ENCODE peak calls at places on chromosome 14, in five cellular contexts. One of them, this sample, is unnamed.

GRCh38 chr14:52103416-52103815 is 34.6 kb upstream of the NID2 start:
- DNase-seq in fibroblast of the aortic adventitia: no peak
- DNase-seq in WTC11: no peak
- DNase-seq in mucosa of descending colon: no peak
- DNase-seq in lower lobe of right lung: no peak
- DNase-seq in this sample: no peak

GRCh38 chr14:64745511-64746041 is 41.4 kb downstream of the PLEKHG3 start:
- DNase-seq in mucosa of descending colon: no peak
- DNase-seq in fibroblast of the aortic adventitia: peak
- DNase-seq in WTC11: no peak
- DNase-seq in lower lobe of right lung: no peak
- DNase-seq in this sample: no peak

GRCh38 chr14:68585690-68586089 is 207.2 kb downstream of the ZFP36L1 start:
- DNase-seq in WTC11: no peak
- DNase-seq in fibroblast of the aortic adventitia: no peak
- DNase-seq in lower lobe of right lung: no peak
- DNase-seq in mucosa of descending colon: no peak
- DNase-seq in this sample: no peak

GRCh38 chr14:50060871-50061663 is 55.3 kb downstream of the VCPKMT start:
- DNase-seq in lower lobe of right lung: no peak
- DNase-seq in fibroblast of the aortic adventitia: peak
- DNase-seq in WTC11: no peak
- DNase-seq in mucosa of descending colon: no peak
- DNase-seq in this sample: no peak

GRCh38 chr14:63544641-63545234 is 1.6 kb upstream of the PPP2R5E start:
- DNase-seq in WTC11: no peak
- DNase-seq in lower lobe of right lung: no peak
- DNase-seq in fibroblast of the aortic adventitia: peak
- DNase-seq in mucosa of descending colon: no peak
- DNase-seq in this sample: no peak

GRCh38 chr14:73251516-73252215 is 14.4 kb downstream of the PAPLN start:
- DNase-seq in fibroblast of the aortic adventitia: no peak
- DNase-seq in mucosa of descending colon: peak
- DNase-seq in WTC11: no peak
- DNase-seq in lower lobe of right lung: no peak
- DNase-seq in this sample: no peak

GRCh38 chr14:50068496-50068895 is 47.9 kb downstream of the VCPKMT start:
- DNase-seq in lower lobe of right lung: no peak
- DNase-seq in WTC11: no peak
- DNase-seq in fibroblast of the aortic adventitia: no peak
- DNase-seq in mucosa of descending colon: no peak
- DNase-seq in this sample: no peak

GRCh38 chr14:78007160-78007559 is 163.0 kb upstream of the NRXN3 start:
- DNase-seq in mucosa of descending colon: no peak
- DNase-seq in WTC11: no peak
- DNase-seq in lower lobe of right lung: no peak
- DNase-seq in fibroblast of the aortic adventitia: peak
- DNase-seq in this sample: no peak

GRCh38 chr14:34374998-34375740 is 86.9 kb downstream of the SPTSSA start:
- DNase-seq in mucosa of descending colon: no peak
- DNase-seq in WTC11: no peak
- DNase-seq in fibroblast of the aortic adventitia: no peak
- DNase-seq in lower lobe of right lung: no peak
- DNase-seq in this sample: no peak

GRCh38 chr14:68767248-68767645 is 25.6 kb downstream of the ZFP36L1 start:
- DNase-seq in WTC11: no peak
- DNase-seq in mucosa of descending colon: no peak
- DNase-seq in lower lobe of right lung: no peak
- DNase-seq in fibroblast of the aortic adventitia: no peak
- DNase-seq in this sample: no peak

GRCh38 chr14:68604822-68605221 is 188.0 kb downstream of the ZFP36L1 start:
- DNase-seq in mucosa of descending colon: no peak
- DNase-seq in fibroblast of the aortic adventitia: no peak
- DNase-seq in lower lobe of right lung: no peak
- DNase-seq in WTC11: no peak
- DNase-seq in this sample: no peak

GRCh38 chr14:50947446-50947845 is 3.2 kb upstream of the PYGL start:
- DNase-seq in mucosa of descending colon: no peak
- DNase-seq in lower lobe of right lung: no peak
- DNase-seq in WTC11: no peak
- DNase-seq in fibroblast of the aortic adventitia: peak
- DNase-seq in this sample: no peak

GRCh38 chr14:99716091-99716849 is 32.2 kb downstream of the CYP46A1 start:
- DNase-seq in mucosa of descending colon: no peak
- DNase-seq in lower lobe of right lung: no peak
- DNase-seq in fibroblast of the aortic adventitia: no peak
- DNase-seq in WTC11: no peak
- DNase-seq in this sample: no peak

GRCh38 chr14:73785336-73785833 is 66.2 kb upstream of the PTGR2 start:
- DNase-seq in mucosa of descending colon: no peak
- DNase-seq in fibroblast of the aortic adventitia: peak
- DNase-seq in lower lobe of right lung: no peak
- DNase-seq in WTC11: no peak
- DNase-seq in this sample: no peak

GRCh38 chr14:25537846-25538455 is 488.0 kb upstream of the STXBP6 start:
- DNase-seq in mucosa of descending colon: no peak
- DNase-seq in WTC11: peak
- DNase-seq in lower lobe of right lung: no peak
- DNase-seq in fibroblast of the aortic adventitia: no peak
- DNase-seq in this sample: no peak

GRCh38 chr14:34778744-34779143 is 64.4 kb upstream of the CFL2 start:
- DNase-seq in WTC11: no peak
- DNase-seq in lower lobe of right lung: no peak
- DNase-seq in mucosa of descending colon: no peak
- DNase-seq in fibroblast of the aortic adventitia: no peak
- DNase-seq in this sample: no peak

GRCh38 chr14:104968541-104969401 is 9.4 kb downstream of the AHNAK2 start:
- DNase-seq in lower lobe of right lung: peak
- DNase-seq in WTC11: no peak
- DNase-seq in mucosa of descending colon: peak
- DNase-seq in fibroblast of the aortic adventitia: peak
- DNase-seq in this sample: no peak

GRCh38 chr14:89269404-89269803 is 147.6 kb downstream of the FOXN3 start:
- DNase-seq in lower lobe of right lung: no peak
- DNase-seq in mucosa of descending colon: no peak
- DNase-seq in WTC11: no peak
- DNase-seq in fibroblast of the aortic adventitia: no peak
- DNase-seq in this sample: no peak

GRCh38 chr14:73227812-73228781 is 9.2 kb upstream of the PAPLN start:
- DNase-seq in mucosa of descending colon: no peak
- DNase-seq in lower lobe of right lung: peak
- DNase-seq in fibroblast of the aortic adventitia: peak
- DNase-seq in WTC11: peak
- DNase-seq in this sample: no peak

GRCh38 chr14:51386983-51387730 is 147.1 kb downstream of the TMX1 start:
- DNase-seq in mucosa of descending colon: no peak
- DNase-seq in lower lobe of right lung: no peak
- DNase-seq in fibroblast of the aortic adventitia: no peak
- DNase-seq in WTC11: no peak
- DNase-seq in this sample: no peak

GRCh38 chr14:68723808-68724268 is 69.0 kb downstream of the ZFP36L1 start:
- DNase-seq in fibroblast of the aortic adventitia: no peak
- DNase-seq in lower lobe of right lung: no peak
- DNase-seq in mucosa of descending colon: no peak
- DNase-seq in WTC11: no peak
- DNase-seq in this sample: no peak

GRCh38 chr14:60183724-60184596 is 18.8 kb upstream of the DHRS7 start:
- DNase-seq in lower lobe of right lung: no peak
- DNase-seq in mucosa of descending colon: no peak
- DNase-seq in WTC11: no peak
- DNase-seq in fibroblast of the aortic adventitia: peak
- DNase-seq in this sample: no peak

GRCh38 chr14:60188115-60188514 is 22.9 kb upstream of the DHRS7 start:
- DNase-seq in fibroblast of the aortic adventitia: peak
- DNase-seq in mucosa of descending colon: no peak
- DNase-seq in lower lobe of right lung: no peak
- DNase-seq in WTC11: no peak
- DNase-seq in this sample: no peak

GRCh38 chr14:60189923-60190840 is 25.0 kb upstream of the DHRS7 start:
- DNase-seq in lower lobe of right lung: no peak
- DNase-seq in fibroblast of the aortic adventitia: peak
- DNase-seq in mucosa of descending colon: no peak
- DNase-seq in WTC11: no peak
- DNase-seq in this sample: no peak

GRCh38 chr14:60184597-60185555 is 19.7 kb upstream of the DHRS7 start:
- DNase-seq in fibroblast of the aortic adventitia: no peak
- DNase-seq in lower lobe of right lung: no peak
- DNase-seq in WTC11: no peak
- DNase-seq in mucosa of descending colon: no peak
- DNase-seq in this sample: no peak

DNA sequence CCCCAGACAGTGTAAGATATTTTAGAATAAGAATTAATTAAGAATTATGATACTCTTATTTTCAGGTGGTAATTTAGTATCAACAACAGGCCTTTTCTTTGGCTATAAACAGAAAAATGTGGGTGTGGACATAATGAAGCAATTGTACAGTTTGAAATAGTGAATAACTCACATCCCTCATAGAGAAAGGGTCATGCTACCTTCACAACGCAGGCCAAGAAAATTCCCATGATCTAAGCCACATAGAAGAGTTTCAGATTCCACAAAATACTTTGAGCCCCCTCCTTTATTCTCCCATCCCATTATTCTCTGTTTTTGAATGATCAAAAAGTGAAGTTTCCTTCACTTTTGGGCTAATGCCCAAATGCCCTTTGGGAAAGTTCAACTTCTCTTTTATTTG is 23.5 kb upstream of the DHRS7 start:
- DNase-seq in fibroblast of the aortic adventitia: no peak
- DNase-seq in WTC11: no peak
- DNase-seq in lower lobe of right lung: no peak
- DNase-seq in mucosa of descending colon: no peak
- DNase-seq in this sample: no peak
- TF ChIP-seq CTCF in fibroblast of the aortic adventitia: no peak
- TF ChIP-seq CTCF in WTC11: no peak
- TF ChIP-seq CTCF in lower lobe of right lung: no peak
- TF ChIP-seq CTCF in mucosa of descending colon: no peak
- TF ChIP-seq CTCF in this sample: no peak

GRCh38 chr14:103033744-103034143 is 23.6 kb downstream of the CDC42BPB start:
- DNase-seq in WTC11: no peak
- DNase-seq in fibroblast of the aortic adventitia: no peak
- DNase-seq in mucosa of descending colon: no peak
- DNase-seq in lower lobe of right lung: no peak
- DNase-seq in this sample: no peak

GRCh38 chr14:103030741-103031565 is 26.4 kb downstream of the CDC42BPB start:
- DNase-seq in lower lobe of right lung: no peak
- DNase-seq in WTC11: no peak
- DNase-seq in mucosa of descending colon: no peak
- DNase-seq in fibroblast of the aortic adventitia: no peak
- DNase-seq in this sample: no peak

GRCh38 chr14:103031566-103031911 is 25.8 kb downstream of the CDC42BPB start:
- DNase-seq in WTC11: no peak
- DNase-seq in lower lobe of right lung: no peak
- DNase-seq in fibroblast of the aortic adventitia: no peak
- DNase-seq in mucosa of descending colon: no peak
- DNase-seq in this sample: no peak

GRCh38 chr14:103029936-103030335 is 27.4 kb downstream of the CDC42BPB start:
- DNase-seq in mucosa of descending colon: no peak
- DNase-seq in fibroblast of the aortic adventitia: no peak
- DNase-seq in lower lobe of right lung: no peak
- DNase-seq in WTC11: no peak
- DNase-seq in this sample: no peak

GRCh38 chr14:103031956-103032355 is 25.4 kb downstream of the CDC42BPB start:
- DNase-seq in mucosa of descending colon: no peak
- DNase-seq in WTC11: peak
- DNase-seq in lower lobe of right lung: no peak
- DNase-seq in fibroblast of the aortic adventitia: no peak
- DNase-seq in this sample: no peak
- TF ChIP-seq CTCF in mucosa of descending colon: no peak
- TF ChIP-seq CTCF in WTC11: no peak
- TF ChIP-seq CTCF in lower lobe of right lung: no peak
- TF ChIP-seq CTCF in fibroblast of the aortic adventitia: no peak
- TF ChIP-seq CTCF in this sample: no peak

GRCh38 chr14:106844608-106845285 is 1318.4 kb downstream of the TMEM121 start:
- DNase-seq in lower lobe of right lung: peak
- DNase-seq in fibroblast of the aortic adventitia: no peak
- DNase-seq in mucosa of descending colon: peak
- DNase-seq in WTC11: no peak
- DNase-seq in this sample: peak

GRCh38 chr14:106850913-106851825 is 1324.8 kb downstream of the TMEM121 start:
- DNase-seq in fibroblast of the aortic adventitia: no peak
- DNase-seq in mucosa of descending colon: peak
- DNase-seq in WTC11: no peak
- DNase-seq in lower lobe of right lung: no peak
- DNase-seq in this sample: no peak

GRCh38 chr14:106846218-106846617 is 1319.8 kb downstream of the TMEM121 start:
- DNase-seq in mucosa of descending colon: no peak
- DNase-seq in lower lobe of right lung: no peak
- DNase-seq in fibroblast of the aortic adventitia: no peak
- DNase-seq in WTC11: no peak
- DNase-seq in this sample: no peak

GRCh38 chr14:106845286-106846087 is 1319.1 kb downstream of the TMEM121 start:
- DNase-seq in WTC11: no peak
- DNase-seq in lower lobe of right lung: peak
- DNase-seq in fibroblast of the aortic adventitia: no peak
- DNase-seq in mucosa of descending colon: peak
- DNase-seq in this sample: peak

DNA sequence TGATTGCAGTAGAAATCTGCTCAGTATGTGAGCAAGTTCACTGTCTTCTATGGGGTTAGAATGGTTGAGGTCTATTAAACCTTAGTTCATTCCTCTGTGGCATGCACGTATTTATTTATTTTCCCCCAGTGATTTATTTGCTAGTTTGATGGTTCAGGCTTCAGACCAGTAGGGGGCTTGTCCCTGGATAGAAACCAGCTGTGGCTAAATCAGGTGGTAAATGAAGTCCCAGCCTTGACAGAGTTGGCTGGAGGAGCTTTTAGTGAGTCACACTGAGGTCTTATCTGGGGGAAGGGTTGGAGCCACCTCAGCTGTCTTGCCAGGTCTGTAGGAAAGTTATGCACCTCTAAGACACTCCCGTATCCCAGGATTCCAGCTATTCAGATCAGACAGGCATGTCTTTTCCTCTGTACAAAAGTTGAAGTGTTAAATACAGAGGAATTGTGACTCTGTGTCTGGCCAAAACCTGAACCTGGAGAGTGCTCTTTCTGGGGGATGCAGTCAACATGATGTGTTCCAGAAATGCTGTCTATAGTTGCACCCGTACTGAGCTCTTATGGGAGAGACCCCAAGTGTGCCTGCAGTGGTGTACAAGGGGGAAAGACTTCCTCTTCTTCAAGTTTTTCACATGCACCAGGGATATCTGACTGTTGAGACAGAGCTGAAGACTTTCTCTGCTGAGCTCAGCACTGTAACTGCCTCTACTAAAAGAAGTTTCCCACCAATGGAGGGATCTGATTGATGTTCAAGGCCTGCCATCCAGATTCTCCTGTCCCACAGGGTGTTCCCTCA is 1322.1 kb downstream of the TMEM121 start:
- DNase-seq in WTC11: no peak
- DNase-seq in mucosa of descending colon: no peak
- DNase-seq in lower lobe of right lung: no peak
- DNase-seq in fibroblast of the aortic adventitia: no peak
- DNase-seq in this sample: no peak
- TF ChIP-seq CTCF in WTC11: no peak
- TF ChIP-seq CTCF in mucosa of descending colon: no peak
- TF ChIP-seq CTCF in lower lobe of right lung: no peak
- TF ChIP-seq CTCF in fibroblast of the aortic adventitia: no peak
- TF ChIP-seq CTCF in this sample: peak

GRCh38 chr14:81931828-81932227 is 398.2 kb upstream of the SEL1L start:
- DNase-seq in mucosa of descending colon: no peak
- DNase-seq in fibroblast of the aortic adventitia: no peak
- DNase-seq in lower lobe of right lung: no peak
- DNase-seq in WTC11: no peak
- DNase-seq in this sample: no peak

GRCh38 chr14:81927069-81927468 is 393.4 kb upstream of the SEL1L start:
- DNase-seq in lower lobe of right lung: no peak
- DNase-seq in mucosa of descending colon: no peak
- DNase-seq in WTC11: no peak
- DNase-seq in fibroblast of the aortic adventitia: no peak
- DNase-seq in this sample: no peak
- TF ChIP-seq CTCF in lower lobe of right lung: no peak
- TF ChIP-seq CTCF in mucosa of descending colon: no peak
- TF ChIP-seq CTCF in WTC11: no peak
- TF ChIP-seq CTCF in fibroblast of the aortic adventitia: no peak
- TF ChIP-seq CTCF in this sample: no peak